ENCODE peak calls at places on chromosome 7, in five cellular contexts. V is HCT116, Q is upper lobe of right lung, J is BJ, Y is endothelial cell. M is an unnamed sample.

GRCh38 chr7:108580298-108580697 is 10.6 kb downstream of the DNAJB9 start:
- DNase-seq in V (no peak), J (no peak), Y (no peak), Q (no peak), M (no peak)

GRCh38 chr7:151024435-151025056 is at the start of gene ATG9B:
- DNase-seq in J (no peak), V (no peak), Q (no peak), Y (no peak), M (no peak)

GRCh38 chr7:26588511-26588910 is 275.9 kb downstream of the SKAP2 start:
- DNase-seq in J (no peak), Y (no peak), V (no peak), Q (no peak), M (no peak)

GRCh38 chr7:140245611-140246105 is 68.9 kb upstream of the KDM7A start:
- DNase-seq in V (no peak), J (no peak), Y (no peak), Q (no peak), M (no peak)

GRCh38 chr7:108434030-108434429 is 22.2 kb downstream of the NRCAM start:
- DNase-seq in Y (no peak), J (no peak), Q (no peak), V (no peak), M (no peak)

GRCh38 chr7:138258194-138258554 is 181.9 kb downstream of the AKR1D1 start:
- DNase-seq in Q (no peak), V (no peak), Y (no peak), J (no peak), M (no peak)

GRCh38 chr7:141702892-141703291 is 926 bp upstream of the DENND11 start:
- DNase-seq in Q (no peak), Y (no peak), V (no peak), J (no peak), M (no peak)

GRCh38 chr7:130701650-130702049 is 15.3 kb upstream of the TSGA13 start:
- DNase-seq in Y (no peak), Q (no peak), V (no peak), J (no peak), M (no peak)

GRCh38 chr7:23356726-23357125 is 57.6 kb downstream of the MALSU1 start:
- DNase-seq in Q (no peak), V (no peak), J (no peak), Y (no peak), M (no peak)

GRCh38 chr7:131690446-131690845 is 134.0 kb upstream of the PODXL start:
- DNase-seq in Y (no peak), Q (no peak), V (no peak), J (no peak), M (no peak)

GRCh38 chr7:21944616-21945373 is 904 bp downstream of the CDCA7L start:
- DNase-seq in J (no peak), Y (peak), Q (peak), V (peak), M (no peak)

GRCh38 chr7:70307544-70308106 is 709.4 kb downstream of the AUTS2 start:
- DNase-seq in J (no peak), V (no peak), Q (no peak), Y (no peak), M (no peak)

GRCh38 chr7:83976302-83976701 is 218.3 kb downstream of the SEMA3A start:
- DNase-seq in V (no peak), Q (no peak), J (no peak), Y (no peak), M (peak)

GRCh38 chr7:128946936-128947830 is 9.5 kb downstream of the IRF5 start:
- DNase-seq in Q (peak), J (no peak), V (no peak), Y (no peak), M (peak)

GRCh38 chr7:35495377-35495776 is 199.6 kb downstream of the HERPUD2 start:
- DNase-seq in Q (no peak), Y (no peak), V (no peak), J (no peak), M (no peak)

GRCh38 chr7:20514364-20514763 is 101.1 kb upstream of the ABCB5 start:
- DNase-seq in V (no peak), J (no peak), Q (no peak), Y (no peak), M (no peak)

GRCh38 chr7:22896917-22897316 is 74.3 kb upstream of the TOMM7 start:
- DNase-seq in Q (no peak), J (no peak), Y (no peak), V (peak), M (no peak)

GRCh38 chr7:23285657-23286646 is 13.2 kb upstream of the MALSU1 start:
- DNase-seq in V (no peak), J (no peak), Q (no peak), Y (no peak), M (no peak)

GRCh38 chr7:142894112-142894835 is 8.7 kb upstream of the TRPV6 start:
- DNase-seq in Q (no peak), Y (no peak), V (no peak), J (no peak), M (no peak)

GRCh38 chr7:120989571-120990220 is 1.2 kb downstream of the CPED1 start:
- DNase-seq in Y (no peak), J (no peak), V (no peak), Q (no peak), M (no peak)

GRCh38 chr7:138563808-138564207 is 103.7 kb downstream of the TRIM24 start:
- DNase-seq in Q (no peak), V (no peak), Y (no peak), J (no peak), M (no peak)

GRCh38 chr7:131502810-131503545 is 53.5 kb downstream of the PODXL start:
- DNase-seq in Y (no peak), V (no peak), J (no peak), Q (no peak), M (no peak)

GRCh38 chr7:130381468-130382312 is 1.4 kb downstream of the CPA1 start:
- DNase-seq in J (no peak), Y (no peak), Q (no peak), V (no peak), M (no peak)

GRCh38 chr7:4472739-4473138 is 209.4 kb upstream of the FOXK1 start:
- DNase-seq in J (no peak), V (no peak), Q (no peak), Y (no peak), M (no peak)

GRCh38 chr7:37449621-37450020 is 957 bp upstream of the ELMO1 start:
- DNase-seq in J (no peak), Q (no peak), V (no peak), Y (no peak), M (no peak)

GRCh38 chr7:71517940-71518339 is 386.0 kb downstream of the GALNT17 start:
- DNase-seq in V (no peak), Y (no peak), Q (no peak), J (no peak), M (no peak)

GRCh38 chr7:92698237-92698841 is 108.1 kb upstream of the FAM133B start:
- DNase-seq in J (peak), Q (no peak), V (peak), Y (no peak), M (no peak)

GRCh38 chr7:142376356-142376997 is 118.6 kb upstream of the PRSS58 start:
- DNase-seq in Y (peak), J (no peak), V (no peak), Q (no peak), M (no peak)

GRCh38 chr7:78261302-78261701 is 462.7 kb downstream of the PHTF2 start:
- DNase-seq in Y (no peak), Q (no peak), V (no peak), J (no peak), M (no peak)

GRCh38 chr7:107167483-107168232 is 1.1 kb upstream of the HBP1 start:
- DNase-seq in J (peak), V (peak), Y (no peak), Q (no peak), M (peak)

GRCh38 chr7:24573554-24574338 is 494 bp downstream of the PALS2 start:
- DNase-seq in V (no peak), Y (peak), J (no peak), Q (peak), M (peak)

DNA sequence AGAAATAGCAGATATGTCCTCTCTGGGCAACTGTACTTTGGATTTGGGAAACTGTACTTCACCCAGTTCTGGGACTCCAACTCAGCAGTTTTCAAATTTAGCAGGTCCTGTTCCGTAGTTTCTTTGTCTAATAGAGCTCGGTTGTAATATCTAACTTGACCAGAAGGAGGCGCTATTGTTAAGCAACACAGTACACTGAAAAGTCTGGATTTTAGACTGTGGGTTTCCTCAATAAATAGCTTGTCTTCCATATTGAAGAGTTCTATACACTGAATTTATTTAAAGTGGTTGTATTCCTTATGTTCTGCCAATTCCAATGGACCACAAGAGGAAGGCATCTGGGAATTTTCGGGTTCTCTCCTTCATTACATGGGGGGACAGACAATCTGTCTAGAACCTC is 39.8 kb downstream of the ELFN1 start:
- DNase-seq in Q (no peak), V (no peak), J (no peak), Y (no peak), M (no peak)
- TF ChIP-seq CTCF in Q (peak), V (no peak), J (peak), Y (peak), M (no peak)

GRCh38 chr7:7595451-7595850 is 28.8 kb downstream of the MIOS start:
- DNase-seq in Y (no peak), J (no peak), Q (no peak), V (peak), M (no peak)
- TF ChIP-seq CTCF in Y (peak), J (peak), Q (peak), V (peak), M (no peak)

GRCh38 chr7:44488955-44489354 is 1.5 kb downstream of the NUDCD3 start:
- DNase-seq in V (no peak), J (no peak), Y (no peak), Q (no peak), M (no peak)

GRCh38 chr7:44484482-44485313 is 5.8 kb downstream of the NUDCD3 start:
- DNase-seq in Y (no peak), V (no peak), Q (no peak), J (no peak), M (no peak)

GRCh38 chr7:44486001-44486400 is 4.5 kb downstream of the NUDCD3 start:
- DNase-seq in Q (no peak), V (no peak), Y (no peak), J (no peak), M (no peak)

GRCh38 chr7:44489955-44490350 is 505 bp downstream of the NUDCD3 start:
- DNase-seq in J (no peak), Q (peak), V (no peak), Y (no peak), M (no peak)

DNA sequence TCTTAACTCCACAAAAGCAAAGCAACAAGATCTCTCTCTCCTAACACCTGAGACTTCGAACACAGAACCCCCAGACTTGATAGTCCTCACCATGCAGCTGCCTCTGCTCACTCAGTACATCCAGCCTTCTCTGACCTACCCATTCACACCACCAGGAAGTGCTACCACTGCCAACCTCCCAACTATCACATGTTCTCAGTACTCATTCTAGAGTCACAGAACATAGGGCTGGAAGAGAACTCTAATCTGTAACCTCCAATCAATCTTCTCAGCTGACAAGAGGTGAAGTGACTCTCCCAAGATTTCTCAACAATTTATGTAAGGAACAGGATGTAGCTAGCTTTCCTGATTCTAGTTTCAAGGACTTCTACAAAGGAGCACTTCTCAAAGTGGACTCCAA is 3.8 kb downstream of the NUDCD3 start:
- DNase-seq in J (no peak), Y (no peak), Q (no peak), V (no peak), M (no peak)
- TF ChIP-seq CTCF in J (no peak), Y (no peak), Q (no peak), V (no peak), M (no peak)

DNA sequence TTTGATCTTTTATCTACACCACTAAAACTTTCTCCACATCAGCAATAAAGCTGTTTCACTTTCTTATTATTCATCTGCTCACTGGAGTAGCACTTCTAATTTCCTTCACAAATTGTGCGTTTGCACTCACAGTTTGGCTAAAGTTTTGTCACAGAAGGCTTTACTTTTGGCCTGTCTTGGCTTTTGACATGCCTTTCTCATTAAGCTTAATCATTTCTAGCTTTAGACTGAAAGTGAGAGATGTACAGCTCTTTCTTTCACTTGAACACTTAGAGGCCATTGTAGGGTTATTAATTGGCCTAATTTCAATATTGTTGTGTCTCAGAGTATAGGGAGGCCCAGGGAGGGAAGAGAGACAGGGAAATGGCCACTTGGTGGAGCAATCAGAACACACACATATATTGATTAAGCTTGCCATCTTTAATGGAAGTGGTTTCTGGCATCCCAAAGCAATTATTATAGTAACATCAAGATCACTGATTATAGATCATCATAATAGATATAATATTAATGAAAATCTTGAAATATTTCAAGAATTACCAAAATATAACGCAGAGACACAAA is 512.5 kb downstream of the ETV1 start:
- DNase-seq in V (no peak), Q (no peak), J (no peak), Y (no peak), M (no peak)
- TF ChIP-seq CTCF in V (no peak), Q (no peak), J (no peak), Y (no peak), M (no peak)

DNA sequence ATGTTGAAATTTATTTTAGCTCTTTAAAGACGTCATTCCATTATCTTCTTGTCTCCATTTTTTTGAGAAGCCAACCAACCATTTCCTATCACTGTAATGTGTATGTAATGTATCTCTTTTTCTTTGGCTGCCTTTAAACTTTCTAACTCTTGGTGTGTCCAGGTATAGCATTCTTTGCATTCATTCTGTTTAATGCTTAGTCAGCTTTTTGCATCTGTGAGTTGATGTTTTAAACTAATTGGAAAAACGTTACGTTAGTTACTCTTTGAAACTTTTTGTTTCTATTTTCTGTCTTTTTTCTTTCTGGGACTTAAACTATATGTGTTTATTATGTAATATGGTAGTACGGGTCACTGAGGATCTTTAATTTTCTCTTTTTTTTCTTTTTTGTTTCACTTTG is 77.4 kb upstream of the PPP1R9A start:
- DNase-seq in J (no peak), Y (no peak), V (no peak), Q (no peak), M (no peak)
- TF ChIP-seq CTCF in J (no peak), Y (no peak), V (no peak), Q (no peak), M (no peak)

GRCh38 chr7:17153571-17153970 is 144.9 kb upstream of the AHR start:
- DNase-seq in Q (no peak), Y (no peak), V (no peak), J (no peak), M (no peak)

GRCh38 chr7:17152698-17153097 is 145.8 kb upstream of the AHR start:
- DNase-seq in V (no peak), Q (no peak), Y (no peak), J (no peak), M (no peak)

GRCh38 chr7:17159500-17160037 is 138.9 kb upstream of the AHR start:
- DNase-seq in V (no peak), J (no peak), Q (no peak), Y (no peak), M (peak)

GRCh38 chr7:17155529-17155928 is 142.9 kb upstream of the AHR start:
- DNase-seq in J (no peak), V (no peak), Y (no peak), Q (no peak), M (no peak)

GRCh38 chr7:17158261-17158660 is 140.2 kb upstream of the AHR start:
- DNase-seq in V (no peak), Q (no peak), J (no peak), Y (no peak), M (no peak)
- TF ChIP-seq CTCF in V (no peak), Q (no peak), J (no peak), Y (no peak), M (no peak)

GRCh38 chr7:80133361-80134104 is 1.1 kb upstream of the GNAI1 start:
- DNase-seq in V (no peak), Q (no peak), Y (peak), J (no peak), M (no peak)
- TF ChIP-seq CTCF in V (peak), Q (no peak), Y (no peak), J (peak), M (no peak)